ENCODE peak calls at places on chromosomes 5 and 9, in four cellular contexts. X, F, Z and W are unnamed samples.

GRCh38 chr5:65213921-65214525 is 267.7 kb downstream of the ADAMTS6 start:
- DNase-seq in X (peak; percentile 38), F (peak; percentile 56), Z (no peak), W (peak; percentile 41)

GRCh38 chr9:106051573-106051972 is 357.2 kb downstream of the TMEM38B start:
- DNase-seq in X (no peak), F (no peak), Z (no peak), W (no peak)

GRCh38 chr9:73596321-73596720 is 444.7 kb downstream of the ANXA1 start:
- DNase-seq in X (no peak), F (no peak), Z (no peak), W (peak; percentile 26)

GRCh38 chr5:51621156-51621555 is 237.9 kb downstream of the ISL1 start:
- DNase-seq in X (no peak), F (no peak), Z (no peak), W (no peak)

GRCh38 chr9:121455527-121456239 is 44.0 kb downstream of the GGTA1 start:
- DNase-seq in X (no peak), F (no peak), Z (peak; percentile 56), W (no peak)

GRCh38 chr5:32165597-32165996 is 8.5 kb downstream of the GOLPH3 start:
- DNase-seq in X (peak; percentile 72), F (no peak), Z (no peak), W (no peak)

GRCh38 chr5:5512496-5512895 is 90.0 kb downstream of the ICE1 start:
- DNase-seq in X (no peak), F (no peak), Z (no peak), W (no peak)

GRCh38 chr9:76699966-76700365 is 64.3 kb upstream of the PCA3 start:
- DNase-seq in X (peak; percentile 78), F (no peak), Z (no peak), W (peak; percentile 26)

GRCh38 chr5:134070979-134071849 is 43.3 kb upstream of the TCF7 start:
- DNase-seq in X (no peak), F (peak; percentile 63), Z (peak; percentile 67), W (no peak)

GRCh38 chr5:26482076-26482816 is 556.1 kb downstream of the CDH9 start:
- DNase-seq in X (no peak), F (no peak), Z (no peak), W (peak; percentile 7)